ENCODE peak calls at places on chromosomes 6 and 20, in four cellular contexts. U is retinal pigment epithelial cell, J is Peyer's patch, G is mammary epithelial cell. V is an unnamed sample.

GRCh38 chr6:29236060-29236459 is 65.4 kb downstream of the OR2J2 start:
- DNase-seq in G (no peak), J (no peak), U (no peak), V (no peak)

GRCh38 chr20:37223053-37223452 is 38.6 kb downstream of the GHRH start:
- DNase-seq in J (no peak), U (no peak), G (peak), V (peak)

GRCh38 chr20:10090588-10091166 is 55.9 kb downstream of the ANKEF1 start:
- DNase-seq in G (peak), J (no peak), U (no peak), V (peak)

GRCh38 chr20:38961530-38962043 is 557 bp upstream of the DHX35 start:
- DNase-seq in G (no peak), U (no peak), J (no peak), V (no peak)

GRCh38 chr6:17096076-17096475 is 5.8 kb upstream of the STMND1 start:
- DNase-seq in J (no peak), G (no peak), U (no peak), V (no peak)

GRCh38 chr20:39019805-39020325 is 57.7 kb downstream of the DHX35 start:
- DNase-seq in J (no peak), G (peak), U (no peak), V (no peak)

GRCh38 chr6:127347188-127347587 is 3.8 kb upstream of the ECHDC1 start:
- DNase-seq in J (no peak), G (peak), U (no peak), V (peak)

GRCh38 chr20:23094927-23095326 is 8.8 kb upstream of the CD93 start:
- DNase-seq in J (no peak), U (no peak), G (peak), V (peak)

GRCh38 chr6:45156075-45156474 is 172.1 kb upstream of the RUNX2 start:
- DNase-seq in G (no peak), J (no peak), U (no peak), V (no peak)

GRCh38 chr20:24956001-24956761 is 7.1 kb downstream of the CST7 start:
- DNase-seq in U (no peak), J (peak), G (no peak), V (no peak)

GRCh38 chr6:161169060-161169459 is 104.8 kb downstream of the AGPAT4 start:
- DNase-seq in U (no peak), J (no peak), G (no peak), V (no peak)

GRCh38 chr6:83252717-83253116 is 59.6 kb downstream of the RWDD2A start:
- DNase-seq in G (peak), U (peak), J (no peak), V (peak)

GRCh38 chr6:44126320-44127149 is 717 bp downstream of the MRPL14 start:
- DNase-seq in G (peak), J (peak), U (no peak), V (peak)

GRCh38 chr6:160102956-160103824 is 18.4 kb upstream of the SLC22A1 start:
- DNase-seq in G (no peak), U (no peak), J (peak), V (peak)
- TF ChIP-seq CTCF in G (peak), U (peak), J (peak), V (peak)

DNA sequence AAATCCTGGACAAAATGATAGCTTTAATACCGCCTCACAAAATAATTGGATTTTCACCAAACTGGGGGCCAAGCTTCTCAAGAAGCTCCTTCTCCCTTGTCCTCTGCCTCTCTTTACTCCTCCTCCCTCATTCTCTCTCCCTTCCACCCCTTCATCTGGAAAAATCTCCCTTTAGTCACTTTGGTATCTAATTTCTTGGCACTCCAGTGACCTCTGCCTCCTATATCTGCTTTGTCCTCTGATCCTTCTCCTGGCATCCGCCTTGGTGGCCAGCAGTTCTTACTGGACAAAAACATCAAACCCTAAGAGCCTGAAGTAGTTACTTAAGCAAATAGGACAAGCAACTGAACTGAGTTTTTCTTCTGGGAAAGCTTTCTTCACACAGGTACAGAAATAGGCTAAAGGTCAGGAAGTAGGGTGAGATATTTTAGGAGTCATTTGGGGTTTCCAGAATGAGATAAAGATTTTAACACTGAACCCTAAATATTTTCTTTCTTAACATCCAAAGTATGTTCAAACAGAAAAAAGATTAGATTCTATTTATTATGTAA is 220.7 kb downstream of the ARHGAP18 start:
- DNase-seq in G (peak), J (no peak), U (no peak), V (peak)
- H3K4me3 ChIP-seq in G (no peak), J (no peak), U (no peak), V (no peak)

GRCh38 chr6:167045828-167046580 is 46.8 kb downstream of the CEP43 start:
- DNase-seq in U (no peak), G (no peak), J (no peak), V (no peak)
- TF ChIP-seq CTCF in U (peak), G (peak), J (no peak), V (no peak)

GRCh38 chr6:34056301-34056700 is 89.6 kb downstream of the GRM4 start:
- DNase-seq in U (no peak), J (peak), G (no peak), V (peak)
- H3K4me3 ChIP-seq in U (no peak), J (peak), G (no peak), V (no peak)

DNA sequence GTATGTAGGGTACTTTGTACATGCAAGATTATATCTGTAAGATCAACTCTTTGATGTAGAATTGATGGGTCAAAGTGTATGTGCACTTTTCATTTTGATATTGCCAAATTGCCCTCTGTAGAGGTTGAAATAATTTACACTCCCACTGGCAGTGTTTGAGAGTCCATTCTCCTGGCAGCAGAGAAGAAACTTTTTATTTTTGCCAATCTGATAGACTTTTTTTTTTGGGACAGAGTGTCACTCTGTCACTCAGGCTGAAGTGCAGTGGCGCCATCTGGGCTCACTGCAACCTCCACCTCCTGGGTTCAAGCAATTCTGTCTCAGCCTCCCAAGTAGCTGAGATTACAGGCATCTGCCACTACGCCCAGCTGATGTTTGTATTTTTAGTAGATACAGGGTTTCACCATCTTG is 199.2 kb downstream of the ZFAND3 start:
- DNase-seq in G (no peak), J (no peak), U (no peak), V (no peak)
- TF ChIP-seq CTCF in G (no peak), J (no peak), U (no peak), V (no peak)

GRCh38 chr6:142845143-142845571 is 99.8 kb downstream of the HIVEP2 start:
- DNase-seq in U (no peak), G (peak), J (no peak), V (no peak)
- H3K4me3 ChIP-seq in U (peak), G (peak), J (peak), V (no peak)

GRCh38 chr6:2505624-2506023 is 245.1 kb downstream of the MYLK4 start:
- DNase-seq in J (no peak), G (no peak), U (no peak), V (no peak)
- TF ChIP-seq CTCF in J (no peak), G (peak), U (peak), V (peak)

GRCh38 chr6:53715434-53715833 is 49.9 kb upstream of the KLHL31 start:
- DNase-seq in U (no peak), G (no peak), J (no peak), V (no peak)

GRCh38 chr6:53714395-53714794 is 48.8 kb upstream of the KLHL31 start:
- DNase-seq in J (no peak), G (no peak), U (no peak), V (no peak)

GRCh38 chr6:53714888-53715287 is 49.3 kb upstream of the KLHL31 start:
- DNase-seq in U (no peak), J (no peak), G (no peak), V (no peak)

GRCh38 chr6:53710788-53711187 is 45.2 kb upstream of the KLHL31 start:
- DNase-seq in J (no peak), G (no peak), U (no peak), V (no peak)

DNA sequence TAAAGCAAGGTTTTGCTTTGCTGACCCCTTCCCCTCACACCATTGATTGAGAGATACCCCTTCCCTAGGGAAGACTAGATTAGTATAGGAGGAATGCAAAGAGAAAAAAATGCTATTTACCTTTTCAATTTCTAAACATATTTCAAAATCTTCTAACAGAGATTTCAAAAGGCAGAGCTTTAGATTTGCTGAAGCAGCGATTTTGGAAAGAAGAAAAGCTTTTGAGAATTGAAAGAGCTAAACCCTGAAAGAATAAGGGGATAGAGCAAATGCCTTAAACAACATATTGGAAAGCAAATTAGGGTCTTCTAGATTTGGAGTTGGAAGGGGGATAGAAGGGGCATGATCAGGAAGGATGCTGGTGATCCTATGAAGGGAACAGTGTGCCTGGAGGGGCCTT is 46.5 kb upstream of the KLHL31 start:
- DNase-seq in G (no peak), J (no peak), U (no peak), V (no peak)
- H3K4me3 ChIP-seq in G (no peak), J (no peak), U (no peak), V (no peak)

V was measured in bronchial epithelial cell.